ENCODE peak calls at places on chromosomes 1 and 21, in five cellular contexts. H is body of pancreas; N is CD8-positive, alpha-beta memory T cell; D is psoas muscle; K is heart right ventricle. M is an unnamed sample.

GRCh38 chr21:26956216-26956615 is 10.7 kb downstream of the ADAMTS5 start:
- DNase-seq in N (no peak), D (no peak), H (no peak), K (no peak), M (no peak)

GRCh38 chr1:66339944-66340343 is 194.0 kb upstream of the SGIP1 start:
- DNase-seq in N (no peak), H (no peak), D (no peak), K (no peak), M (no peak)

GRCh38 chr1:173164686-173165085 is 42.4 kb downstream of the TNFSF4 start:
- DNase-seq in K (no peak), N (no peak), H (no peak), D (no peak), M (no peak)

GRCh38 chr1:201039876-201040275 is 16.4 kb upstream of the KIF21B start:
- DNase-seq in K (no peak), D (no peak), H (no peak), N (no peak), M (no peak)

GRCh38 chr21:44814498-44815023 is 3.3 kb downstream of the SUMO3 start:
- DNase-seq in D (no peak), H (no peak), N (no peak), K (no peak), M (no peak)

GRCh38 chr1:53266038-53266437 is 27.7 kb upstream of the MAGOH start:
- DNase-seq in N (no peak), K (no peak), D (no peak), H (no peak), M (no peak)

GRCh38 chr1:243335297-243335696 is 79.5 kb downstream of the SDCCAG8 start:
- DNase-seq in N (no peak), D (no peak), H (no peak), K (no peak), M (peak; percentile 67)

GRCh38 chr1:44472614-44473262 is 67.7 kb downstream of the RNF220 start:
- DNase-seq in H (no peak), K (no peak), N (no peak), D (no peak), M (peak; percentile 52)

GRCh38 chr1:7338439-7338838 is 432.7 kb upstream of the VAMP3 start:
- DNase-seq in K (no peak), H (no peak), N (no peak), D (no peak), M (no peak)

GRCh38 chr1:92192246-92192645 is 25.5 kb upstream of the C1orf146 start:
- DNase-seq in D (no peak), N (no peak), K (no peak), H (no peak), M (no peak)

GRCh38 chr1:86259390-86259789 is 102.8 kb upstream of the COL24A1 start:
- DNase-seq in H (no peak), D (no peak), K (no peak), N (no peak), M (no peak)

GRCh38 chr21:45403133-45403824 is 1.7 kb upstream of the COL18A1 start:
- DNase-seq in N (peak; percentile 30), K (no peak), D (peak; percentile 7), H (no peak), M (peak; percentile 1)

GRCh38 chr1:106564192-106564591 is 492.3 kb upstream of the PRMT6 start:
- DNase-seq in N (no peak), H (no peak), D (no peak), K (no peak), M (no peak)

GRCh38 chr1:90346757-90347156 is 351.8 kb downstream of the ZNF326 start:
- DNase-seq in H (no peak), N (no peak), D (no peak), K (no peak), M (no peak)

GRCh38 chr1:45394342-45394741 is 54.1 kb upstream of the MUTYH start:
- DNase-seq in H (no peak), D (no peak), K (no peak), N (no peak), M (no peak)

GRCh38 chr1:59006309-59006698 is 222.5 kb upstream of the JUN start:
- DNase-seq in K (no peak), H (no peak), N (no peak), D (no peak), M (peak; percentile 58)

GRCh38 chr1:240611619-240612490 is at the start of gene GREM2:
- DNase-seq in N (no peak), D (peak; percentile 21), K (no peak), H (peak; percentile 24), M (peak; percentile 61)

GRCh38 chr1:58874757-58875755 is 91.2 kb upstream of the JUN start:
- DNase-seq in D (peak; percentile 45), H (peak; percentile 75), N (no peak), K (no peak), M (no peak)

GRCh38 chr1:232766224-232766890 is 38.9 kb upstream of the MAP10 start:
- DNase-seq in N (no peak), K (no peak), D (peak; percentile 28), H (no peak), M (no peak)

GRCh38 chr1:201218409-201218808 is 27.8 kb downstream of the IGFN1 start:
- DNase-seq in K (no peak), N (no peak), D (no peak), H (no peak), M (no peak)

GRCh38 chr1:183879966-183880365 is 75.0 kb downstream of the RGL1 start:
- DNase-seq in N (no peak), D (no peak), H (no peak), K (no peak), M (no peak)

GRCh38 chr1:200838676-200839445 is 33.9 kb upstream of the GPR25 start:
- DNase-seq in K (no peak), D (no peak), H (no peak), N (no peak), M (no peak)

GRCh38 chr1:202807367-202807925 is 775 bp downstream of the KDM5B start:
- DNase-seq in N (peak; percentile 58), K (peak; percentile 22), H (no peak), D (peak; percentile 27), M (peak; percentile 31)

GRCh38 chr1:235901461-235901860 is 34.8 kb upstream of the LYST start:
- DNase-seq in D (no peak), N (no peak), H (no peak), K (no peak), M (no peak)

GRCh38 chr1:40495315-40495903 is 13.2 kb upstream of the EXO5 start:
- DNase-seq in D (no peak), H (no peak), K (no peak), N (no peak), M (no peak)

GRCh38 chr1:27562021-27562420 is 41.9 kb downstream of the AHDC1 start:
- DNase-seq in H (no peak), K (no peak), N (no peak), D (no peak), M (no peak)

GRCh38 chr1:67540733-67541125 is 110.5 kb upstream of the SERBP1 start:
- DNase-seq in H (no peak), N (no peak), D (no peak), K (no peak), M (no peak)

GRCh38 chr1:232629250-232630046 is 485 bp downstream of the SIPA1L2 start:
- DNase-seq in D (peak; percentile 40), N (no peak), K (peak; percentile 38), H (peak; percentile 30), M (peak; percentile 45)

GRCh38 chr1:234699795-234700665 is 90.1 kb upstream of the IRF2BP2 start:
- DNase-seq in N (peak; percentile 51), H (no peak), D (peak; percentile 43), K (peak; percentile 62), M (no peak)

GRCh38 chr1:43269627-43270375 is at the start of gene TMEM125:
- DNase-seq in H (no peak), D (no peak), N (no peak), K (no peak), M (peak; percentile 89)

GRCh38 chr1:29937356-29937755 is 701.0 kb downstream of the PTPRU start:
- DNase-seq in K (no peak), D (no peak), H (no peak), N (no peak), M (no peak)

GRCh38 chr1:23593556-23594148 is 34.4 kb upstream of the ID3 start:
- DNase-seq in K (no peak), H (peak; percentile 77), N (no peak), D (peak; percentile 31), M (peak; percentile 58)

DNA sequence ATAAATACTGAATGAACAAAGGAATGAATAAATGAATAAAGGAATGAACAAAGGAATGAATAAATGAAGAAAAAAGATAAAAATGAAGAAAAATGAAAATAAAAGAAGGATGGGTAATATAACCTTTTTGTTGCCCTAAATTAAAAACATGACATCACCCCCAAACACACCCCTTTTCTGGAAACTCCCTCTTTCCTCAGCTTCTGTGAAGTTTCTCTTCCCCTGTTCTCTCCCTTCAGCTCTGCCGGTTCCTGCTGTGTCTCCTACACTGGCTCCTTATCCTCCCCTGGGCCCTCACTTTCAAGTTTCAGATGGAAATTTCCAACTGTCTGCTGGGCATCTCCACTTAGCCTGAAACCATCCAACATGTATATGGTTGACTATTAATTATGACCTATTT is 37.9 kb downstream of the RAB3B start:
- DNase-seq in H (no peak), N (no peak), D (no peak), K (no peak), M (no peak)
- H3K4me1 ChIP-seq in H (no peaks in the 10 kb centered on the region), N (no peaks in the 10 kb centered on the region), D (no peaks in the 10 kb centered on the region), K (no peaks in the 10 kb centered on the region), M (no peaks in the 10 kb centered on the region)

GRCh38 chr1:160639652-160640051 is 7.2 kb downstream of the SLAMF1 start:
- DNase-seq in K (no peak), H (no peak), D (no peak), N (no peak), M (no peak)
- H3K4me1 ChIP-seq in K (no peaks in the 10 kb centered on the region), H (peaks cover 21% of the 10 kb centered on the region), D (no peaks in the 10 kb centered on the region), N (peaks cover 94% of the 10 kb centered on the region), M (no peaks in the 10 kb centered on the region)

GRCh38 chr1:112735752-112736151 is 20.6 kb upstream of the PPM1J start:
- DNase-seq in H (no peak), K (no peak), D (no peak), N (no peak), M (no peak)

GRCh38 chr1:112727716-112728115 is 12.6 kb upstream of the PPM1J start:
- DNase-seq in H (no peak), N (no peak), D (no peak), K (no peak), M (no peak)

GRCh38 chr1:112731451-112731850 is 16.3 kb upstream of the PPM1J start:
- DNase-seq in N (no peak), D (no peak), H (no peak), K (no peak), M (no peak)

DNA sequence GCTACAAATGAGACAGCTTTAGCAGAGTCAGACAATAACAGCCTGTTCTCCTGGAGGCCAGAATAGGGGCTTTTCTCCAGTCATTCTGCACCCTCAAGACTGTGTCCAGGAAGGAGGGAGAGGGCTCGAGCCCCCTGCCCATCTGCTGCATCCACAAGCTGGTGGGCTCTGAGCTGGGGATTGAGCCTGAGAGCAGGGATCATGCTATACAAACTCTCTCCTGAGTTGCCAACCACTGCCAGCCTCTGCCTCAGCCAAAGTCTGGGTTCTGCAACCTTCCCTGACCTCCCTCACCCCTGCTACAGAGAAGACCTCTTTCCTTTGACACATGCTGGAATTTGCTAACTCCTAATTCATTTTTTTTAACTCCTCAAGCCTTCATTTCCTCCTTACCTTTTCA is 14.8 kb upstream of the PPM1J start:
- DNase-seq in D (no peak), H (no peak), N (no peak), K (no peak), M (no peak)
- H3K4me1 ChIP-seq in D (no peaks in the 10 kb centered on the region), H (no peaks in the 10 kb centered on the region), N (no peaks in the 10 kb centered on the region), K (no peaks in the 10 kb centered on the region), M (peaks cover 18% of the 10 kb centered on the region)

DNA sequence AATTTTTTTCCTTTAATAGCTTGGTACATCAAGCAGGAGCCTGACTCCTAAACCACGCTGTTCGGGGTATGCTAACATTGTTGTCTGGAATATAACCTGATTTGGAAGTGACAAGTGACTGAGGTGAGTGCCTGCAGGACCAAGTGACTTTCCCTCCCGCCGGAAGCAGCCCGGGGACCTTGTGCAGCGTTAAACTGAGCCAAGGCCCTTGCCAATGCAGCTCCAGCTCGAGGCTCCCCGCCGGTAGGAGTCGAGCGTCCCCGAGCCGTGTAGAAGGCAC is 716 bp upstream of the MTARC1 start:
- DNase-seq in N (no peak), D (peak; percentile 31), H (no peak), K (no peak), M (peak; percentile 16)
- H3K4me1 ChIP-seq in N (no peaks in the 10 kb centered on the region), D (peaks cover 8% of the 10 kb centered on the region), H (peaks cover 17% of the 10 kb centered on the region), K (peaks cover 20% of the 10 kb centered on the region), M (peaks cover 54% of the 10 kb centered on the region)